ENCODE peak calls at places on chromosomes 11 and 22, in eight cellular contexts. L is tibial artery, Q is GM20000, S is HFF-Myc, A is HepG2, H is MCF 10A, Z is esophagus squamous epithelium, V is upper lobe of left lung. T is an unnamed sample.
A peak's percentile ranks its signal among the peaks of the same experiment; 100 is the strongest.

GRCh38 chr11:47233989-47234668 is 14.5 kb downstream of the ACP2 start:
- DNase-seq in V (peak; percentile 42), A (peak; percentile 41), H (peak; percentile 57), Q (no peak), Z (no peak), S (no peak), L (no peak), T (peak; percentile 76)

GRCh38 chr11:26225643-26226042 is 106.3 kb upstream of the ANO3 start:
- DNase-seq in Q (no peak), V (no peak), H (no peak), L (no peak), A (no peak), Z (no peak), S (no peak), T (no peak)

GRCh38 chr11:115644846-115645245 is 140.6 kb upstream of the CADM1 start:
- DNase-seq in H (no peak), S (peak; percentile 47), Q (no peak), A (no peak), Z (no peak), V (no peak), L (no peak), T (no peak)

GRCh38 chr22:28548411-28548810 is 131.2 kb downstream of the TTC28 start:
- DNase-seq in L (no peak), S (no peak), Z (no peak), V (no peak), Q (no peak), A (no peak), H (no peak), T (no peak)

GRCh38 chr22:30393885-30394284 is 2.9 kb upstream of the SEC14L2 start:
- DNase-seq in V (no peak), Z (no peak), H (no peak), S (no peak), L (no peak), A (no peak), Q (no peak), T (no peak)

GRCh38 chr22:44496844-44497217 is 1.2 kb downstream of the RTL6 start:
- DNase-seq in H (no peak), L (no peak), S (no peak), Q (no peak), A (no peak), V (no peak), Z (no peak), T (no peak)

GRCh38 chr11:100581318-100581717 is 105.8 kb upstream of the ARHGAP42 start:
- DNase-seq in L (no peak), S (no peak), Q (no peak), V (no peak), A (no peak), Z (no peak), H (no peak), T (peak; percentile 63)

GRCh38 chr11:125313271-125314222 is 149.0 kb downstream of the PKNOX2 start:
- DNase-seq in S (no peak), V (no peak), A (no peak), Q (no peak), L (no peak), Z (no peak), H (peak; percentile 28), T (no peak)

GRCh38 chr22:29313126-29314071 is 2.1 kb downstream of the RASL10A start:
- DNase-seq in H (no peak), V (no peak), S (no peak), A (no peak), Q (peak; percentile 79), L (peak; percentile 70), Z (no peak), T (peak; percentile 68)

GRCh38 chr22:41966607-41967240 is 2.5 kb upstream of the SEPTIN3 start:
- DNase-seq in Q (peak; percentile 71), V (peak; percentile 48), L (no peak), S (peak; percentile 65), H (peak; percentile 76), Z (no peak), A (peak; percentile 52), T (peak; percentile 95)
- TF ChIP-seq CTCF in Q (peak; percentile 20), V (peak; percentile 29), L (peak; percentile 17), S (peak; percentile 41), H (peak; percentile 29), Z (peak; percentile 25), A (peak; percentile 78), T (peak; percentile 71)

DNA sequence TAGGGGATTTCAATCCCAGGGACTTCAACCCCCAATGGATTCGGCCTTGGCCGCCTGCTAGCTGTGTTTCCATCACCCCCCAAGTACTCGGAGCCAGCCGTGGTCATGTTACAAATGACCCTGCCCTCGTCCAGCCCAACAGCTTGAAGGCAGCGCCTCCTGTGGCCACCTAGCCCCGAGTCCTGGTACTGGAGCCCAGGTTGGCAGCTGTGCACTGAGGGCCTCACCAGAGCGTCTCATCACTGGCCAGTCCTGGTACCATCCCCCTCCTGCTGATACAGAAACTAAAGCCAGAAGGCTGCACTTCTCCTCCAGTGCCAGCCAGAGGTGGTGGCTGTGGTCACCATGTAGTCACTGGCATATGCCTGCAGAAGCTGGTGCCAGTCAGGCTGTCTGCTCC is 44.9 kb upstream of the FADD start:
- DNase-seq in L (no peak), Q (no peak), A (peak; percentile 42), H (peak; percentile 29), V (peak; percentile 24), Z (no peak), S (no peak), T (peak; percentile 45)
- TF ChIP-seq CTCF in L (peak; percentile 34), Q (no peak), A (peak; percentile 73), H (peak; percentile 13), V (no peak), Z (no peak), S (peak; percentile 48), T (peak; percentile 66)

GRCh38 chr11:18265949-18266348 is at the start of gene SAA1:
- DNase-seq in V (peak; percentile 45), Z (no peak), A (no peak), Q (no peak), S (no peak), L (no peak), H (peak; percentile 92), T (peak; percentile 15)

GRCh38 chr11:18271206-18271605 is 5.1 kb downstream of the SAA1 start:
- DNase-seq in Z (no peak), V (no peak), S (no peak), H (no peak), A (no peak), Q (no peak), L (no peak), T (no peak)

GRCh38 chr11:18264677-18265542 is 1.2 kb upstream of the SAA1 start:
- DNase-seq in A (no peak), V (no peak), Z (no peak), S (no peak), L (no peak), H (no peak), Q (no peak), T (no peak)

DNA sequence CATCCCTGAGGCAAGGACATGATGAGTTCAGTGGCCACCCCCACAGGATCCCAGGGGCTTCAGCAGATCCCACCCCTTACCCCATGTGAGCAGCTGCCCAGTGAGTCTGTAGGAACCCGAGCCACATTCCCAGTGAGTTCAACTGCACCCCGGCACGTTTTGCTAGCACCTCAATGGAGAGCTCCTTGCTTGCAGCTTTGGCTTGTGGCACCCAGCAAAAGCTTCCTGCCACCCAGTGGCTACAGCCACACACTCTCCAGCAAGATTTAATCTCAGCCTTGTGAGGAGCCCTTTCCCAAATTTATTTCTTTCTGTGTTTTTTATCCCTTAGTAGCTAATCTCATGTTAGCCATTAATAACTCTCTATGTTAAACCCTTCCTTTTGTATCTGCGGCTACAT is 4.0 kb downstream of the SAA1 start:
- DNase-seq in Z (no peak), L (no peak), A (no peak), V (no peak), H (peak; percentile 17), Q (no peak), S (no peak), T (no peak)
- TF ChIP-seq CTCF in Z (no peak), L (no peak), A (peak; percentile 32), V (no peak), H (no peak), Q (no peak), S (no peak), T (peak; percentile 3)

GRCh38 chr22:22768885-22769284 is 118.7 kb upstream of the IGLL5 start:
- DNase-seq in Z (no peak), H (no peak), V (no peak), Q (no peak), S (no peak), L (peak; percentile 13), A (no peak), T (no peak)

GRCh38 chr22:22770881-22771280 is 116.7 kb upstream of the IGLL5 start:
- DNase-seq in V (no peak), Q (no peak), L (peak; percentile 28), H (no peak), S (no peak), Z (no peak), A (no peak), T (no peak)

GRCh38 chr22:22769434-22770279 is 118.0 kb upstream of the IGLL5 start:
- DNase-seq in Q (no peak), Z (no peak), L (peak; percentile 13), S (no peak), V (no peak), H (no peak), A (no peak), T (no peak)

GRCh38 chr22:22771696-22772377 is 115.8 kb upstream of the IGLL5 start:
- DNase-seq in Q (no peak), H (no peak), Z (no peak), L (peak; percentile 48), A (no peak), S (no peak), V (no peak), T (no peak)

DNA sequence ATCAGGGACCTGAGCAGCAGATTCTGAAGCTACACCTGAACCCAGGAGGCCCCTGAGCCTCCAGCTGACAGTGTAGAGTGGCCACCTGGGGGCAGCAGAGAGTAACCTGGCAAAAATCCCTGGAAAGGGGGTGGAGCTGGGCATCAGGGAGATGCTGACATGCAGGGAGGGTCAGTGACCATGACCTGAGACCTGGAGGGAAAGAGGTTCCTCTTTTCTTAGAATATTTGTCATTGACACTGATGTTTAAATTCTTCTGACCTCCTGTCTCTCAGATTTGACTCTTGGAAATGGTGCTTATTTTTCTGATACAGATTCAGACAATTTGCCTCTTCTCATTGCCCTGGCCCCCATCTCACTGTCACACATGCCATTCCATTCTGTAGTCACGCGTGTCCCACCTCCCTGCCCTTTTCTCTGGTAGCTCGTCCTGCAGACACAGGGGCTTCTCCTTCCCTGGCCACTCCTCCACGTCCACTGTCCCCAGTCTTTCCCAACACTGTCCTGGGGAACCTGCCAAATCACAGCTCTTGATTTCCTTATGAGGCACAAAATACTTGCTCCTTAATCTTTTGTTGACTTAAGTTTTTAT is 117.2 kb upstream of the IGLL5 start:
- DNase-seq in L (peak; percentile 38), A (peak; percentile 30), V (no peak), Q (peak; percentile 29), H (peak; percentile 69), Z (no peak), S (no peak), T (peak; percentile 50)
- TF ChIP-seq CTCF in L (peak; percentile 28), A (peak; percentile 74), V (no peak), Q (peak; percentile 69), H (peak; percentile 86), Z (peak; percentile 42), S (peak; percentile 90), T (peak; percentile 83)

GRCh38 chr11:7442588-7443215 is 42.6 kb upstream of the OLFML1 start:
- DNase-seq in Q (peak; percentile 74), A (peak; percentile 43), V (peak; percentile 63), S (peak; percentile 19), Z (no peak), L (peak; percentile 72), H (peak; percentile 70), T (peak; percentile 69)
- TF ChIP-seq CTCF in Q (peak; percentile 93), A (peak; percentile 86), V (peak; percentile 54), S (peak; percentile 86), Z (peak; percentile 60), L (peak; percentile 80), H (peak; percentile 86), T (peak; percentile 90)